ENCODE peak calls at places on chromosomes 3 and 15, in seven cellular contexts. B is upper lobe of left lung, T is ovary, H is A549, R is sigmoid colon, U is K562, P is suprapubic skin. E is an unnamed sample.

GRCh38 chr15:91017716-91018115 is 4.7 kb downstream of the VPS33B start:
- DNase-seq in T (no peak), H (no peak), P (no peak), B (no peak), R (no peak), U (no peak), E (no peak)

GRCh38 chr3:27554706-27555105 is 70.5 kb upstream of the SLC4A7 start:
- DNase-seq in R (no peak), P (no peak), U (no peak), B (no peak), T (no peak), H (no peak), E (no peak)

GRCh38 chr3:160373655-160374054 is 25.4 kb downstream of the IFT80 start:
- DNase-seq in P (no peak), T (no peak), R (no peak), H (no peak), U (no peak), B (no peak), E (no peak)

GRCh38 chr3:16516695-16517481 is 3.4 kb upstream of the RFTN1 start:
- DNase-seq in U (peak), P (no peak), H (peak), R (no peak), T (peak), B (peak), E (no peak)

GRCh38 chr15:59237119-59237853 is 30.6 kb downstream of the LDHAL6B start:
- DNase-seq in P (no peak), U (no peak), T (no peak), H (no peak), R (no peak), B (no peak), E (no peak)

GRCh38 chr15:31202953-31203352 is 101.4 kb upstream of the TRPM1 start:
- DNase-seq in U (no peak), T (no peak), P (no peak), B (no peak), R (no peak), H (no peak), E (no peak)

GRCh38 chr15:51801391-51801835 is 28.0 kb upstream of the TMOD3 start:
- DNase-seq in R (no peak), T (no peak), P (no peak), U (peak), B (no peak), H (peak), E (no peak)

GRCh38 chr3:101127991-101128390 is 134.8 kb upstream of the ABI3BP start:
- DNase-seq in B (no peak), H (no peak), U (no peak), P (no peak), R (no peak), T (no peak), E (no peak)

GRCh38 chr3:80556728-80557127 is 788.9 kb upstream of the ROBO1 start:
- DNase-seq in B (no peak), T (no peak), R (no peak), U (no peak), P (no peak), H (no peak), E (no peak)

GRCh38 chr3:52197842-52198625 is at the start of gene ALAS1:
- DNase-seq in H (peak), T (peak), U (peak), R (peak), P (peak), B (peak), E (peak)

GRCh38 chr3:31550452-31551251 is 17.9 kb downstream of the STT3B start:
- DNase-seq in P (no peak), T (no peak), B (no peak), R (no peak), H (peak), U (no peak), E (peak)

GRCh38 chr15:74651251-74651741 is 35.7 kb downstream of the CLK3 start:
- DNase-seq in T (no peak), U (no peak), R (no peak), P (no peak), H (no peak), B (no peak), E (no peak)

GRCh38 chr15:101056366-101057334 is 137.5 kb downstream of the LRRK1 start:
- DNase-seq in P (no peak), T (no peak), H (no peak), U (no peak), B (no peak), R (peak), E (no peak)

GRCh38 chr3:43921056-43921455 is 230.3 kb downstream of the ABHD5 start:
- DNase-seq in B (no peak), U (no peak), H (no peak), P (no peak), T (no peak), R (no peak), E (no peak)

GRCh38 chr3:183455064-183455463 is 26.6 kb upstream of the MCF2L2 start:
- DNase-seq in U (no peak), T (no peak), R (no peak), H (no peak), P (no peak), B (no peak), E (no peak)

GRCh38 chr3:55486857-55487375 is at the start of gene WNT5A:
- DNase-seq in B (peak), T (peak), R (peak), H (no peak), U (no peak), P (no peak), E (no peak)

GRCh38 chr3:68088216-68088615 is 433.8 kb upstream of the SUCLG2 start:
- DNase-seq in T (no peak), P (no peak), U (no peak), B (no peak), H (no peak), R (no peak), E (no peak)

GRCh38 chr15:66004618-66005262 is 135.4 kb downstream of the RAB11A start:
- DNase-seq in H (peak), B (no peak), P (no peak), R (no peak), T (no peak), U (peak), E (no peak)

GRCh38 chr3:36196058-36196457 is 184.2 kb upstream of the STAC start:
- DNase-seq in R (no peak), T (no peak), H (no peak), U (no peak), B (no peak), P (no peak), E (no peak)

GRCh38 chr3:138960417-138960852 is 13.4 kb downstream of the FOXL2NB start:
- DNase-seq in P (no peak), H (no peak), T (no peak), R (no peak), B (no peak), U (no peak), E (no peak)

GRCh38 chr3:50620420-50620819 is 3.5 kb downstream of the MAPKAPK3 start:
- DNase-seq in R (no peak), B (peak), H (no peak), P (no peak), T (no peak), U (no peak), E (no peak)

DNA sequence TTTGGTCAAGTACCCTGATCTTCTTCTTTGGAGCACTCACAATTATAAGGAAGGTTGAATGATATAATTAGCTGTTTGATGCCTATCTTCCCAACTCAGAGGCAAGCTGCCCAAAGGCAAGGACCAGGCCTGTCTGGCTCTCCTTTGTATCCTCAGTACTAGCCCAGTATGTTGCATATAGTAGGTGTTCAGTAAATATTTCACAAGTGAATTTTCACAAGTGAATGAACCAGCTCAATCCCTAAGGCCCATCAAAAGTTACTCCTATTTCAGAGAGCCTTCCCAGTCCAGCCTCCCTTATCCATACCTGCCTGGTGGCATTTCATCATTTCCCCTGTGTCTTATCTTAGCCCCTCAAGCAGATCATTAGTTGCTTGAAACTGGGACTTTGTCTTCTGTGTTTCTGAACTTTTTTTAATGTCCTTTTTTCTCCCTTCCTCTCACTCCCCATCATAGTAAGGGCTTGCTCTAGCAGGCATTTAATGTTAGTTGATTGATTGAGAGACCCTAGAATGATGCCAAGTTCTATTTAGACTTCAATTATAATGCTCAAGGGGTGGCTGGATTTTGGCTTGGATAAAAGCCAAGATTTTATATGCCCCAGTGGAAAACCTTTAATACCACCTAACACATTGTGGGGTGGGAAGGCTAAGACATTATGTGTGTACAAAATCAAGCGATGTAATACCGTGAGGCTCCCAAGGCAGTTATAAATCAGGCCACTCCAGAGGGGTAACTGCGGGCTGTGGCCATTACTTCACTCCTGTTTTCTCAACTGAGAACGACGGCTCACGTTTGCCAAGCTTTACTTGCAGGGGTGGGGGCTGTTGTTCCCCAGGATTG is 43.2 kb upstream of the BOC start:
- DNase-seq in P (no peak), H (no peak), B (no peak), T (peak), R (peak), U (no peak), E (peak)
- TF ChIP-seq EP300 in P (no peak), H (no peak), B (no peak), T (no peak), R (no peak), U (no peak), E (peak)

DNA sequence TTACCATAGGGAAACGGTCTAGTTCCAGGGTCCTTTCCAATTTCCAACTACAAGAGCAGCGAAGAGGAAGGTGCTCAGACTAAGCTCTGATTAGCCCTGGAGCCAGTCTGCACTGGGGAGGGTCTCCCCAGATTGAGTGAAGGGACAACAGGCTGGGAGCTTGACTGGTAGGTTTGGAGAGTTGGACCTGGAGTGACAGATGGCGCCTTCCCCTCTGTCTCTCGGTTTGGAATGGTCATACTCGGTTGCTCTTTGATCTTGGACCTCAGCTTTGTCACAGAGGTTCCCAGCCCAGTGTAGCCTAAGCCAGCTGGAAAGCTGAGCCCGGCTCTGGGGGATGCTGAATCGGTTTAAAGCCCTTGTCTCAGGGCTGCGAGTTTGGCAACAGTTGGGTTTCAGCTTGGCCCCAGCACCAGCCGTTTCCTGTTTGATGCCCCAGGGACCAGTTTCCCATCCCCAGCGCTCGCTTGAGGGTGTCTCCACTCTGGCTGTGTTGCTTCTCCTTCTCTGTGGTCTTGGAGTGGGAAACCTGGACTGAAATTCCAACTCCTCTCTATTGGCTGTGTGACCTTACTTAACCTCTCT is 53.1 kb upstream of the ULK4 start:
- DNase-seq in P (peak), U (no peak), R (peak), B (peak), H (no peak), T (peak), E (peak)
- TF ChIP-seq POLR2A in P (no peak), U (no peak), R (no peak), B (no peak), H (no peak), T (no peak), E (no peak)

GRCh38 chr3:46584598-46585467 is 18.7 kb upstream of the LRRC2 start:
- DNase-seq in R (no peak), B (no peak), T (no peak), P (no peak), H (no peak), U (no peak), E (no peak)
- TF ChIP-seq EP300 in R (no peak), B (no peak), T (no peak), P (no peak), H (no peak), U (no peak), E (no peak)

DNA sequence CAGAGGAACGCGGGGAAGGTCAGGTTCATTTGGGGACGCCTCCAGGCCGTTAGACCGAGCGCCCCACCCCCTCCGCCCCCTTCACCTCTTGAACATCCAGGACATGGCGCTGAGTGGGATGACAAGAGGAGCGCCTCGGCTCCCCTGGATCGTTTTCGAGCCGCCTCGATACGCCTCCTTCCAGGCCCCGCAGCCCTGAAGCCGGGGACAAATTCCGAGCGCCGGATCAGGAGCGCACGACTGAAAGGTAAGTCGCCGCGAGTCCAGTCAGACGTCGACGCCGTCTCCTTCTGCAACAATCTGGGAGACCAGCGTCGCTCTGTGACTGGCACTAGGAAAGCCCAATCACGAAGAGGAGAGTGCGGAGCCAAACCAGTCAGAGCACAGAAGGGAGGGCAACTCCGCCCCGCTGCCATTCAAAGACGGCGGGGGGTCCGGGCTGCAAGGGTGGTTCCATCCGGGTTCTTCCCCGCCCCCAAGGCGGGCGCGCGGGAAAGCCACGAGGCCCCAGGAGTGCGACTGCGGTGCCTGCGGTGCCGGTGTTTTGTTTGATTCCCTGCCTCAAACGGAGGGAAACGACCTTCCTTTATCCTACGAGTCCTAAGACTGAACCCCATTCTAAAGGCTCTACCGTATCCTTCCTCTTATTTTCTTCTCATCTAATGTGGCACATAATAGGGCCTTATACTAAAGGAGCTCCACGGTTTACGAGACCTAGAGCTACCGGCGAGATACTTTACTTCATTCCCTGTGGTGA is at the start of gene HLTF:
- DNase-seq in P (peak), H (peak), R (peak), T (peak), B (peak), U (peak), E (peak)
- TF ChIP-seq POLR2A in P (no peak), H (peak), R (peak), T (no peak), B (peak), U (peak), E (peak)

E was measured in tibial nerve.